ENCODE peak calls at places on chromosome 7, in four cellular contexts. E is anterior cingulate cortex, G is smooth muscle cell of the brain vasculature, U is GDM1. M is an unnamed sample.

GRCh38 chr7:14639801-14640200 is 262.8 kb downstream of the DGKB start:
- DNase-seq in E (no peak), G (no peak), U (no peak), M (no peak)

GRCh38 chr7:90276033-90276728 is 31.2 kb downstream of the CFAP69 start:
- DNase-seq in E (no peak), G (no peak), U (no peak), M (no peak)

GRCh38 chr7:17340655-17341054 is 42.2 kb downstream of the AHR start:
- DNase-seq in E (no peak), G (no peak), U (no peak), M (no peak)

GRCh38 chr7:123024989-123025758 is 29.7 kb upstream of the TAS2R16 start:
- DNase-seq in E (no peak), G (no peak), U (no peak), M (peak)

GRCh38 chr7:12570529-12571461 is at the start of gene SCIN:
- DNase-seq in E (peak), G (no peak), U (no peak), M (peak)

GRCh38 chr7:38855867-38856266 is 53.1 kb downstream of the VPS41 start:
- DNase-seq in E (no peak), G (no peak), U (no peak), M (no peak)

GRCh38 chr7:66250711-66251110 is 45.6 kb downstream of the TPST1 start:
- DNase-seq in E (no peak), G (no peak), U (no peak), M (no peak)

GRCh38 chr7:140225562-140226249 is 48.9 kb upstream of the KDM7A start:
- DNase-seq in E (peak), G (no peak), U (no peak), M (no peak)

GRCh38 chr7:131004371-131004770 is 270.4 kb upstream of the KLF14 start:
- DNase-seq in E (no peak), G (no peak), U (peak), M (no peak)

GRCh38 chr7:39950473-39951155 is 558 bp downstream of the CDK13 start:
- DNase-seq in E (peak), G (no peak), U (peak), M (peak)

GRCh38 chr7:17625038-17625437 is 315.3 kb downstream of the SNX13 start:
- DNase-seq in E (no peak), G (no peak), U (no peak), M (no peak)

GRCh38 chr7:80851896-80852476 is 66.9 kb downstream of the SEMA3C start:
- DNase-seq in E (no peak), G (peak), U (no peak), M (no peak)